ENCODE peak calls at places on chromosomes 4 and X, in six cellular contexts. C, N, R, A, I and W are unnamed samples.

GRCh38 chr4:118917582-118917981 is 28.9 kb downstream of the SYNPO2 start:
- DNase-seq in C (no peak), N (no peak), R (no peak), A (no peak), I (no peak), W (no peak)

GRCh38 chrX:41664307-41665299 is 24.2 kb upstream of the GPR34 start:
- DNase-seq in C (peak), N (no peak), R (no peak), A (no peak), I (no peak), W (no peak)

GRCh38 chr4:77232653-77233052 is 75.6 kb downstream of the CCNG2 start:
- DNase-seq in C (no peak), N (no peak), R (no peak), A (no peak), I (no peak), W (no peak)

GRCh38 chr4:13640149-13640671 is 12.7 kb upstream of the BOD1L1 start:
- DNase-seq in C (no peak), N (peak), R (peak), A (no peak), I (peak), W (no peak)

GRCh38 chrX:69314436-69315348 is 149.4 kb upstream of the PJA1 start:
- DNase-seq in C (no peak), N (no peak), R (no peak), A (no peak), I (peak), W (no peak)

GRCh38 chrX:139429913-139430312 is 100.6 kb upstream of the F9 start:
- DNase-seq in C (no peak), N (no peak), R (no peak), A (no peak), I (no peak), W (no peak)

GRCh38 chr4:172842759-172843158 is 325.9 kb upstream of the GALNT7 start:
- DNase-seq in C (no peak), N (no peak), R (no peak), A (no peak), I (no peak), W (no peak)

GRCh38 chrX:135973025-135973547 is 702 bp downstream of the MMGT1 start:
- DNase-seq in C (peak), N (no peak), R (no peak), A (no peak), I (no peak), W (no peak)

GRCh38 chr4:14787894-14788293 is 214.4 kb upstream of the CPEB2 start:
- DNase-seq in C (peak), N (no peak), R (no peak), A (no peak), I (peak), W (no peak)

GRCh38 chr4:94462572-94462971 is 10.8 kb downstream of the PDLIM5 start:
- DNase-seq in C (no peak), N (no peak), R (no peak), A (no peak), I (no peak), W (no peak)

GRCh38 chr4:54971474-54971950 is 153.9 kb downstream of the KDR start:
- DNase-seq in C (peak), N (peak), R (peak), A (no peak), I (peak), W (no peak)

GRCh38 chr4:170391066-170391754 is 301.5 kb upstream of the AADAT start:
- DNase-seq in C (no peak), N (no peak), R (no peak), A (no peak), I (no peak), W (no peak)

GRCh38 chrX:68945081-68945602 is 116.3 kb downstream of the EFNB1 start:
- DNase-seq in C (no peak), N (no peak), R (no peak), A (no peak), I (no peak), W (no peak)

GRCh38 chrX:38861489-38861888 is 60.2 kb downstream of the MID1IP1 start:
- DNase-seq in C (no peak), N (no peak), R (no peak), A (no peak), I (no peak), W (no peak)

GRCh38 chr4:139222215-139222614 is 45.2 kb upstream of the ELF2 start:
- DNase-seq in C (no peak), N (no peak), R (no peak), A (no peak), I (no peak), W (no peak)

DNA sequence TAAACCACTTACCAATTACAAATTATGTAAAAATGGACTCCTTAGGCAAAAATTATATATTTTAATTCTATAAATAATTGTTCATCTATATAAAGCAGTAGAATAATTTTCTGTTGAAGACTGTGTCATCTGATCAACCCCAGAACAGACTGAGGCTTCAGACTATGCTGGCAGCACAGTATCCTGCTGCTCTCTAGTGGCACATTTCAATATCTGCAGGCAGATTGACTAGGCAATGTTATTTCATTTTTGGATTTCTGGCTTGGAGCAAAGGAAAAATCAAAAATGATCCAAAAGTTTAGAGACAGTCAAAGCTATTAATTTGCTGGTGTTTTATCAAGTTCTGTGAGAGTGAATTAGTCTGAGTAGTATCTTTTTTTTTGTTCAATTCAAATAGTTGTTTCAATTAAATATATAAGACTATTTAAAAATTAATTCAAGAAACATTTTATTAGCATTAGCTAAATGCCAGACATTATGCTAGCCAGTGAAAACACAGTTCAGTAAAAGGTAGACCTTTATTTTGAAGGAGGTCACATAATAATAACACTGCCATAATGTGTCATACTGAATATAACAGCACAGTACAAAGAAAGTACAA is 21.3 kb upstream of the SULT1E1 start:
- DNase-seq in C (peak), N (peak), R (peak), A (no peak), I (no peak), W (no peak)
- TF ChIP-seq CTCF in C (peak), N (peak), R (peak), A (peak), I (peak), W (peak)

GRCh38 chrX:48491809-48492208 is 15.8 kb downstream of the FTSJ1 start:
- DNase-seq in C (no peak), N (no peak), R (no peak), A (no peak), I (no peak), W (no peak)

GRCh38 chrX:48496660-48497059 is 12.1 kb upstream of the PORCN start:
- DNase-seq in C (no peak), N (no peak), R (no peak), A (no peak), I (no peak), W (no peak)

GRCh38 chrX:48490661-48491060 is 14.7 kb downstream of the FTSJ1 start:
- DNase-seq in C (no peak), N (no peak), R (no peak), A (no peak), I (no peak), W (no peak)

GRCh38 chrX:48492293-48492910 is 16.4 kb upstream of the PORCN start:
- DNase-seq in C (no peak), N (no peak), R (no peak), A (no peak), I (no peak), W (no peak)

GRCh38 chrX:48493890-48494364 is 14.9 kb upstream of the PORCN start:
- DNase-seq in C (peak), N (peak), R (no peak), A (no peak), I (peak), W (no peak)
- TF ChIP-seq CTCF in C (no peak), N (peak), R (peak), A (no peak), I (peak), W (no peak)

DNA sequence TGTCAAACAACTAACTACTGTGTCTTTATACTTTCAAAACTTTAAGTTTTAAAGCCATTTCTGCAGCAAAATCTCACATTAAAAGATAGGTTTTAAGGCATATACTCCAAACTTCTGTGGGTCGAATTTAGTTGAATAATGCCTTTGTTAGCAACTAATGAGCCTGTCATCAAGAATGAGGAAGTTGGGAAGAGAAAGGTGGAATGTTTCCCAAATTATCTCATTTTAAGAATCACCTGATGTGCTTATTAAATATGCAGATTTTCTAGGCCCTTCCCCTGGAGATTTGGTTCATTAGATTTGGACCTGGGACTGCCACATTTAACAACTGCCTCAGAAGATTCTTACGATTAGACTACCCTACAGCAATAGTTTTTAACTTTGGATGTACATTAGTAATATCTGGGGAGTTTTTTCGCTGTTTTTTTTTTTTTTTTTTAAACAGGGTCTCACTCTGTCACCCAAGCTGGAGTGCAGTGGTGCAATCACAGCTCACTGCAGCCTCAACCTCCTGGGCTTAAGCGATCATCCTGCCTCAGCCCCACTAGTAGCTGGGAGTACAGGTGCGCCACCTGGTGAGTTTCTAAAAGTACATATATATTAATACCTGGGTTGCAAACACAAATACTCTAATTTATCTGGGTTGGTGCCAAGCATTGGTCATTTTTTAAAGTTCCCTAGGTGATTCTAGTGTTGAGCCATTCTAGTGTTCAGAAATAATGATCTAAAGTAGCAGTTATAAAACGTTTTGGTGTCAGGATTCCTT is 16.1 kb upstream of the TASL start:
- DNase-seq in C (peak), N (no peak), R (no peak), A (no peak), I (no peak), W (no peak)
- TF ChIP-seq CTCF in C (no peak), N (no peak), R (no peak), A (no peak), I (peak), W (no peak)

GRCh38 chr4:113356452-113356851 is 307.0 kb downstream of the ANK2 start:
- DNase-seq in C (no peak), N (no peak), R (no peak), A (no peak), I (no peak), W (no peak)

GRCh38 chr4:113355550-113356371 is 306.3 kb downstream of the ANK2 start:
- DNase-seq in C (peak), N (no peak), R (peak), A (no peak), I (peak), W (peak)

GRCh38 chr4:113358784-113359183 is 309.3 kb downstream of the ANK2 start:
- DNase-seq in C (no peak), N (no peak), R (no peak), A (no peak), I (peak), W (no peak)
- TF ChIP-seq CTCF in C (no peak), N (no peak), R (no peak), A (no peak), I (peak), W (no peak)

DNA sequence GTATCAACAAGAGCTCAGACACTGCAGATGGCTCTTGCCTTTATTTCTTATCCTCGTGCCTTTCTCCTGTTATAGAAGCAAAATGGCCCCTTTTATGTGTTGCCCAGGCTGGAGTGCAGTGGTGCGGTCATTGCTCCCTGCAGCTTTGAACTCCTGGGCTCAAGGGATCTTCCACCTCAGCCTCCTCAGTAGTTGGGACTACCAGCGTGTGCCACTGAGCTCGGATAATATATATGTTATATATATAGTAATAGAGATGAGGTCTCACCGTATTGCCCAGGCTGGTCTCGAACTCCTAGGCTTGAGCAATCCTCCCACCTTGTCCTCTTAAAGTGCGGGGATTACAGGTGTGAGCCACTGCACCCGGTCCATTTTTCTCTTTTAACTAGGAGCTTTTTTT is 79.7 kb downstream of the TMEM131L start:
- DNase-seq in C (no peak), N (no peak), R (no peak), A (no peak), I (no peak), W (no peak)
- TF ChIP-seq CTCF in C (no peak), N (no peak), R (no peak), A (no peak), I (no peak), W (no peak)

GRCh38 chrX:47637546-47638195 is 7.9 kb upstream of the CFP start:
- DNase-seq in C (peak), N (no peak), R (no peak), A (no peak), I (peak), W (no peak)
- TF ChIP-seq CTCF in C (no peak), N (no peak), R (no peak), A (no peak), I (peak), W (no peak)

GRCh38 chrX:115988825-115989224 is 181.7 kb upstream of the AGTR2 start:
- DNase-seq in C (no peak), N (no peak), R (no peak), A (no peak), I (no peak), W (no peak)
- TF ChIP-seq CTCF in C (no peak), N (peak), R (no peak), A (no peak), I (peak), W (no peak)

DNA sequence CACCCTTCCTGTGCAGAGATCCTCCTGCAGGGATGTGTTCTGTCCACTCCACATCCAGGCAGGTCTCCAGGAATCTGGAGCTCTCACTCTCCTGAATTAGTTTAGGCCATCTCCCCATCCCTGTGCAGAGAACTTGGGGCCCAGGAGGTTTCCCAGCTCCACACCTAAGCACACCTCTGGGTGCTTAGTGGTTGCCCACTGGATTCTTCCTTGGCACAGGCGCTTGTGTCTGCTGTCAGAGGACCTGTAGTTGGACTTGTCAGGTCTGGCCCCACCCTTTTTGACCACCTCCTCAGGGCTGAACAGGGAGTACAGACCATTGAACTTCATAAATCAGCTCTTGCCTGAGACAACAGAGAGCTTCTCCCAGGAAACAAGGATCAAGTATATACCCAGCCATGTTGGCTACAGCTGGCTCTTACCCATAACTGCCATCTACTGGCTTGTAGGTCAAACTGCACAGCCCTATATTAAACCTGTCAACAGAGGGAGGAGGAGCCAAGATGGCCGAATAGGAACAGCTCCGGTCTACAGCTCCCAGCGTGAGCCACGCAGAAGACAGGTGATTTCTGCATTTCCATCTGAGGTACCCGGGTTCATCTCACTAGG is 275.5 kb downstream of the PPARGC1A start:
- DNase-seq in C (peak), N (no peak), R (no peak), A (no peak), I (peak), W (no peak)
- TF ChIP-seq CTCF in C (no peak), N (peak), R (no peak), A (no peak), I (peak), W (no peak)

GRCh38 chrX:128460835-128461234 is 408.6 kb upstream of the ACTRT1 start:
- DNase-seq in C (no peak), N (no peak), R (no peak), A (no peak), I (peak), W (no peak)
- TF ChIP-seq CTCF in C (no peak), N (peak), R (no peak), A (no peak), I (peak), W (no peak)

DNA sequence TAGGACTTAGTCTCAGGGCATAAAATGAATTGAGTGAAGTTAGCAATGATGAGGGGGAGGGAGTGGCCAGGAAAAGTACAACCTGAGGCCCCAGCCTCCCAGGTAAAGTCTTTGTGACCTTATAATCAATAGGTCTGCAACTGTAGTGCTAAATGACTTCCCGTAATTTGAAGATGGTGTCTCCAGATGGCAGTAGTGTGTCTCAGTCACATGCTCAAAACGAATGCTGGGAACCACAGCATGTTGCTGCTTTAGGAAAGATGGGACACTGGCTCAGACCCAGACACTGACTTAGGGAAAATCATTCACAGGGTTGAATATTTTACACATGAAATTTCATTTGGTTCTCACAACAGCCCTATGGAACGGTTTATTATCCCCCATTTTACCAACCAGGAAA is 10.3 kb downstream of the SRPX2 start:
- DNase-seq in C (no peak), N (no peak), R (no peak), A (no peak), I (peak), W (no peak)
- TF ChIP-seq CTCF in C (no peak), N (no peak), R (peak), A (no peak), I (peak), W (no peak)